ENCODE peak calls at places on chromosomes 12 and 14, in four cellular contexts. N, D, A and M are unnamed samples.

GRCh38 chr12:119334459-119335170 is at the start of gene CCDC60:
- DNase-seq in N (no peak), D (no peak), A (peak; percentile 66), M (no peak)

GRCh38 chr14:102969901-102970300 is 47.4 kb downstream of the AMN start:
- DNase-seq in N (no peak), A (no peak), D (no peak), M (no peak)

GRCh38 chr12:50246873-50247612 is 36.3 kb downstream of the LIMA1 start:
- DNase-seq in D (no peak), A (peak; percentile 89), N (peak; percentile 78), M (peak; percentile 99)

GRCh38 chr12:98803468-98804209 is 158.5 kb downstream of the APAF1 start:
- DNase-seq in A (no peak), D (no peak), N (no peak), M (peak; percentile 4)

GRCh38 chr14:105196228-105196960 is 15.3 kb upstream of the NUDT14 start:
- DNase-seq in D (no peak), A (no peak), N (no peak), M (no peak)

GRCh38 chr12:118359541-118359915 is 13.2 kb downstream of the TAOK3 start:
- DNase-seq in D (no peak), N (no peak), A (peak; percentile 50), M (no peak)

GRCh38 chr14:96145116-96145864 is 59.3 kb upstream of the BDKRB2 start:
- DNase-seq in N (peak; percentile 58), A (no peak), D (no peak), M (peak; percentile 66)

GRCh38 chr12:123089125-123089524 is 61.8 kb downstream of the PITPNM2 start:
- DNase-seq in A (no peak), D (no peak), N (no peak), M (no peak)

GRCh38 chr12:112347521-112347920 is 34.7 kb downstream of the HECTD4 start:
- DNase-seq in A (no peak), D (no peak), N (peak; percentile 93), M (peak; percentile 73)

GRCh38 chr12:56724660-56724988 is 475 bp downstream of the NACA start:
- DNase-seq in N (no peak), A (peak; percentile 42), D (no peak), M (no peak)

GRCh38 chr14:49999216-49999761 is 106.4 kb downstream of the ARF6 start:
- DNase-seq in N (peak; percentile 45), A (peak; percentile 84), D (no peak), M (peak; percentile 86)

GRCh38 chr12:96368233-96368632 is 32.0 kb downstream of the CDK17 start:
- DNase-seq in D (no peak), A (no peak), N (no peak), M (peak; percentile 53)

GRCh38 chr12:42539696-42540095 is 49.9 kb downstream of the PRICKLE1 start:
- DNase-seq in D (no peak), N (no peak), A (no peak), M (no peak)

GRCh38 chr14:94088516-94088915 is 7.4 kb downstream of the IFI27L1 start:
- DNase-seq in D (no peak), A (no peak), N (no peak), M (peak; percentile 16)

GRCh38 chr14:39322807-39323206 is 89.1 kb downstream of the MIA2 start:
- DNase-seq in A (no peak), N (no peak), D (no peak), M (peak; percentile 11)

GRCh38 chr12:109770861-109771670 is 57.4 kb downstream of the FAM222A start:
- DNase-seq in N (no peak), A (no peak), D (no peak), M (no peak)

GRCh38 chr14:68309631-68310030 is 483.2 kb downstream of the ZFP36L1 start:
- DNase-seq in D (peak; percentile 22), A (no peak), N (no peak), M (peak; percentile 48)

GRCh38 chr14:67943947-67944346 is 124.4 kb downstream of the RAD51B start:
- DNase-seq in N (peak; percentile 85), D (peak; percentile 83), A (peak; percentile 95), M (peak; percentile 84)

GRCh38 chr12:48934312-48934706 is 9.0 kb upstream of the FKBP11 start:
- DNase-seq in D (no peak), A (peak; percentile 40), N (no peak), M (no peak)

GRCh38 chr12:6067152-6067916 is 57.1 kb downstream of the VWF start:
- DNase-seq in A (peak; percentile 33), D (no peak), N (no peak), M (peak; percentile 33)

GRCh38 chr12:120211904-120212283 is 11.0 kb upstream of the RPLP0 start:
- DNase-seq in N (no peak), A (no peak), D (no peak), M (no peak)

GRCh38 chr14:61203059-61203753 is 77.9 kb downstream of the TMEM30B start:
- DNase-seq in A (no peak), D (no peak), N (no peak), M (peak; percentile 99)

GRCh38 chr12:109944975-109945374 is 44.9 kb downstream of the TCHP start:
- DNase-seq in D (no peak), N (no peak), A (no peak), M (peak; percentile 83)

GRCh38 chr12:124002654-124003053 is 29.6 kb downstream of the ZNF664 start:
- DNase-seq in A (no peak), N (no peak), D (no peak), M (no peak)

GRCh38 chr14:91996951-91997371 is 42.9 kb downstream of the TRIP11 start:
- DNase-seq in N (peak; percentile 78), A (peak; percentile 14), D (peak; percentile 50), M (peak; percentile 67)

GRCh38 chr12:59151243-59151642 is 230.9 kb upstream of the LRIG3 start:
- DNase-seq in N (no peak), D (no peak), A (no peak), M (peak; percentile 34)

GRCh38 chr14:35335388-35336092 is 43.4 kb downstream of the PSMA6 start:
- DNase-seq in N (no peak), A (peak; percentile 97), D (no peak), M (peak; percentile 18)

GRCh38 chr12:18552829-18553228 is 185.0 kb downstream of the PLCZ1 start:
- DNase-seq in D (no peak), N (no peak), A (no peak), M (no peak)

GRCh38 chr14:93748208-93749080 is 39.8 kb downstream of the PRIMA1 start:
- DNase-seq in A (no peak), N (no peak), D (no peak), M (no peak)

GRCh38 chr12:46396826-46397225 is 24.3 kb upstream of the SLC38A2 start:
- DNase-seq in N (no peak), D (no peak), A (no peak), M (no peak)

GRCh38 chr12:28578833-28579252 is 388.6 kb downstream of the CCDC91 start:
- DNase-seq in D (no peak), A (no peak), N (no peak), M (no peak)

GRCh38 chr14:21626491-21627230 is 8.1 kb downstream of the OR10G2 start:
- DNase-seq in D (no peak), A (no peak), N (peak; percentile 20), M (peak; percentile 11)

GRCh38 chr14:35133542-35134328 is 11.4 kb downstream of the PRORP start:
- DNase-seq in N (no peak), A (no peak), D (no peak), M (no peak)

GRCh38 chr12:52823761-52824450 is 10.0 kb upstream of the KRT4 start:
- DNase-seq in D (no peak), N (no peak), A (no peak), M (no peak)

GRCh38 chr14:63493246-63493645 is 49.9 kb downstream of the PPP2R5E start:
- DNase-seq in A (no peak), D (no peak), N (no peak), M (peak; percentile 28)

GRCh38 chr14:23514009-23514962 is 37.3 kb downstream of the ZFHX2 start:
- DNase-seq in N (no peak), D (peak; percentile 87), A (no peak), M (no peak)

GRCh38 chr12:65098364-65098763 is 22.7 kb downstream of the WIF1 start:
- DNase-seq in A (no peak), D (no peak), N (no peak), M (peak; percentile 39)

GRCh38 chr12:112570096-112570495 is 151.3 kb downstream of the PTPN11 start:
- DNase-seq in D (no peak), A (no peak), N (no peak), M (no peak)